ENCODE peak calls at places on chromosomes 7 and 10, in five cellular contexts. M is H7; G is CD8-positive, alpha-beta T cell; J is CD4-positive, alpha-beta memory T cell; D is EL. H is an unnamed sample.

GRCh38 chr10:103062854-103063642 is 130.0 kb downstream of the NT5C2 start:
- DNase-seq in M (peak; percentile 55), G (no peak), J (no peak), D (no peak), H (no peak)

GRCh38 chr10:93512565-93512964 is 16.2 kb downstream of the CEP55 start:
- DNase-seq in M (no peak), G (no peak), J (no peak), D (peak; percentile 60), H (no peak)

GRCh38 chr7:22601812-22602568 is 102.0 kb upstream of the STEAP1B start:
- DNase-seq in M (no peak), G (no peak), J (no peak), D (peak; percentile 72), H (no peak)

GRCh38 chr7:98816206-98816605 is 53.6 kb downstream of the TMEM130 start:
- DNase-seq in M (no peak), G (no peak), J (no peak), D (no peak), H (no peak)

GRCh38 chr10:4686644-4686996 is 139.4 kb upstream of the AKR1E2 start:
- DNase-seq in M (no peak), G (no peak), J (no peak), D (peak; percentile 55), H (no peak)

GRCh38 chr7:69635572-69636190 is 37.4 kb downstream of the AUTS2 start:
- DNase-seq in M (no peak), G (no peak), J (no peak), D (no peak), H (no peak)

GRCh38 chr7:42494199-42494710 is 257.2 kb upstream of the GLI3 start:
- DNase-seq in M (no peak), G (no peak), J (no peak), D (no peak), H (no peak)

GRCh38 chr7:116075351-116076145 is 45.0 kb upstream of the TFEC start:
- DNase-seq in M (no peak), G (no peak), J (no peak), D (peak; percentile 25), H (no peak)

GRCh38 chr10:8051851-8052257 is 2.6 kb upstream of the GATA3 start:
- DNase-seq in M (peak; percentile 88), G (no peak), J (no peak), D (no peak), H (no peak)

GRCh38 chr7:36366005-36366583 is 23.6 kb upstream of the ANLN start:
- DNase-seq in M (no peak), G (no peak), J (no peak), D (no peak), H (no peak)

GRCh38 chr7:1951600-1951999 is 281.1 kb downstream of the MAD1L1 start:
- DNase-seq in M (no peak), G (no peak), J (no peak), D (no peak), H (no peak)

GRCh38 chr10:6044651-6045599 is 17.2 kb downstream of the IL2RA start:
- DNase-seq in M (no peak), G (no peak), J (peak; percentile 33), D (no peak), H (peak; percentile 53)

GRCh38 chr10:17882557-17882956 is 69.2 kb upstream of the SLC39A12 start:
- DNase-seq in M (no peak), G (no peak), J (no peak), D (no peak), H (no peak)

GRCh38 chr7:5450549-5451327 is 27.1 kb upstream of the TNRC18 start:
- DNase-seq in M (peak; percentile 94), G (peak; percentile 48), J (peak; percentile 24), D (peak; percentile 40), H (peak; percentile 37)

GRCh38 chr7:150941983-150942590 is 36.0 kb downstream of the KCNH2 start:
- DNase-seq in M (peak; percentile 81), G (peak; percentile 36), J (peak; percentile 48), D (no peak), H (peak; percentile 36)

GRCh38 chr7:90271753-90272152 is 26.8 kb downstream of the CFAP69 start:
- DNase-seq in M (no peak), G (no peak), J (no peak), D (peak; percentile 70), H (no peak)

GRCh38 chr7:23207029-23207428 is 25.2 kb downstream of the NUP42 start:
- DNase-seq in M (no peak), G (no peak), J (no peak), D (no peak), H (no peak)

GRCh38 chr7:157827045-157827862 is 490.4 kb downstream of the DNAJB6 start:
- DNase-seq in M (no peak), G (no peak), J (peak; percentile 38), D (no peak), H (no peak)

GRCh38 chr10:78491812-78492211 is 458.1 kb downstream of the RPS24 start:
- DNase-seq in M (no peak), G (no peak), J (no peak), D (peak; percentile 55), H (no peak)

GRCh38 chr10:75540357-75541335 is 109.2 kb downstream of the LRMDA start:
- DNase-seq in M (no peak), G (no peak), J (no peak), D (no peak), H (no peak)

GRCh38 chr7:31948041-31948440 is 122.2 kb downstream of the PDE1C start:
- DNase-seq in M (no peak), G (no peak), J (no peak), D (peak; percentile 92), H (no peak)

GRCh38 chr7:79692015-79692414 is 238.5 kb upstream of the MAGI2 start:
- DNase-seq in M (no peak), G (no peak), J (no peak), D (peak; percentile 82), H (no peak)

GRCh38 chr10:45437587-45438456 is 63.8 kb downstream of the ALOX5 start:
- DNase-seq in M (no peak), G (no peak), J (no peak), D (no peak), H (no peak)

GRCh38 chr10:69634759-69635425 is 4.8 kb downstream of the FAM241B start:
- DNase-seq in M (peak; percentile 43), G (no peak), J (no peak), D (no peak), H (no peak)